ENCODE peak calls at places on chromosomes 2 and 18, in six cellular contexts. Y, P, K, M, Q and U are unnamed samples.

GRCh38 chr2:22798389-22798788 is 586.6 kb upstream of the KLHL29 start:
- DNase-seq in Y (no peak), P (no peak), K (no peak), M (no peak), Q (no peak), U (no peak)

GRCh38 chr2:141455211-141455826 is 675.5 kb downstream of the LRP1B start:
- DNase-seq in Y (no peak), P (no peak), K (no peak), M (no peak), Q (no peak), U (peak)

GRCh38 chr2:205484717-205485116 is 197.6 kb upstream of the NRP2 start:
- DNase-seq in Y (no peak), P (no peak), K (no peak), M (no peak), Q (no peak), U (no peak)

GRCh38 chr2:98775146-98775988 is 44.4 kb upstream of the MGAT4A start:
- DNase-seq in Y (no peak), P (peak), K (no peak), M (no peak), Q (no peak), U (no peak)

GRCh38 chr18:40949138-40949949 is 1005.7 kb upstream of the PIK3C3 start:
- DNase-seq in Y (no peak), P (no peak), K (no peak), M (no peak), Q (no peak), U (no peak)

GRCh38 chr2:238685327-238685709 is 162.6 kb upstream of the TWIST2 start:
- DNase-seq in Y (no peak), P (no peak), K (no peak), M (no peak), Q (no peak), U (no peak)

GRCh38 chr18:49588971-49589370 is 27.1 kb downstream of the LIPG start:
- DNase-seq in Y (no peak), P (no peak), K (no peak), M (no peak), Q (no peak), U (no peak)

GRCh38 chr2:198815626-198816025 is 642.1 kb downstream of the SATB2 start:
- DNase-seq in Y (no peak), P (no peak), K (no peak), M (no peak), Q (no peak), U (no peak)